ENCODE peak calls at places on chromosomes 11 and 22, in ten cellular contexts. E, R, Z, J, S, A, V, O, P and W are unnamed samples.

GRCh38 chr11:96272542-96273306 is 70.3 kb downstream of the MAML2 start:
- DNase-seq in E (no peak), R (peak; percentile 50), Z (no peak), O (no peak), J (no peak), S (no peak), A (no peak), V (peak; percentile 42), P (no peak), W (no peak)

GRCh38 chr22:29301716-29302401 is 4.6 kb upstream of the GAS2L1 start:
- DNase-seq in P (no peak), A (no peak), Z (no peak), S (no peak), V (no peak), J (no peak), E (no peak), O (no peak), R (no peak), W (no peak)

GRCh38 chr11:72574534-72575460 is 99.4 kb downstream of the PDE2A start:
- DNase-seq in O (peak; percentile 67), J (no peak), P (no peak), E (no peak), Z (no peak), V (no peak), R (no peak), S (peak; percentile 22), A (no peak), W (no peak)

GRCh38 chr11:65574963-65575567 is 788 bp upstream of the EHBP1L1 start:
- DNase-seq in J (no peak), P (no peak), S (no peak), R (no peak), E (no peak), V (peak; percentile 43), Z (no peak), A (no peak), O (peak; percentile 87), W (no peak)

GRCh38 chr11:66996609-66997273 is 21.6 kb downstream of the C11orf86 start:
- DNase-seq in E (no peak), S (no peak), O (no peak), Z (no peak), R (peak; percentile 85), A (no peak), P (no peak), J (no peak), V (no peak), W (no peak)

GRCh38 chr11:99865951-99866350 is 821.1 kb upstream of the ARHGAP42 start:
- DNase-seq in Z (no peak), S (no peak), A (no peak), O (no peak), R (peak; percentile 1), V (peak; percentile 0), E (no peak), P (no peak), J (no peak), W (no peak)

GRCh38 chr22:44192098-44192810 is 11.5 kb downstream of the PARVG start:
- DNase-seq in Z (no peak), V (peak; percentile 28), A (no peak), J (no peak), P (peak; percentile 75), S (peak; percentile 59), O (peak; percentile 88), E (no peak), R (peak; percentile 13), W (no peak)

GRCh38 chr22:17191163-17191562 is 28.1 kb downstream of the ADA2 start:
- DNase-seq in V (no peak), Z (no peak), S (no peak), E (no peak), O (no peak), P (no peak), A (no peak), J (no peak), R (peak; percentile 36), W (no peak)

GRCh38 chr22:49203863-49204598 is 623.6 kb downstream of the BRD1 start:
- DNase-seq in Z (no peak), E (no peak), P (no peak), R (no peak), A (no peak), J (no peak), O (peak; percentile 64), V (no peak), S (peak; percentile 45), W (no peak)

GRCh38 chr11:33018005-33018404 is 2.3 kb downstream of the DEPDC7 start:
- DNase-seq in Z (no peak), O (no peak), R (no peak), S (no peak), J (no peak), E (no peak), V (no peak), A (no peak), P (no peak), W (no peak)

GRCh38 chr11:70399681-70400112 is 1.4 kb downstream of the CTTN start:
- DNase-seq in P (no peak), S (peak; percentile 86), J (no peak), E (peak; percentile 18), Z (no peak), V (peak; percentile 92), A (no peak), O (no peak), R (peak; percentile 97), W (peak; percentile 40)

GRCh38 chr11:117818036-117818858 is 6.3 kb downstream of the FXYD2 start:
- DNase-seq in Z (peak; percentile 33), O (no peak), J (no peak), V (peak; percentile 77), R (no peak), E (no peak), P (peak; percentile 84), A (no peak), S (no peak), W (no peak)

GRCh38 chr11:13984616-13985474 is 22.3 kb downstream of the SPON1 start:
- DNase-seq in Z (no peak), V (no peak), E (no peak), O (no peak), R (peak; percentile 44), A (no peak), J (no peak), P (no peak), S (no peak), W (no peak)

GRCh38 chr11:74754507-74755255 is 6.0 kb downstream of the RNF169 start:
- DNase-seq in V (peak; percentile 91), Z (no peak), P (peak; percentile 9), R (peak; percentile 80), S (no peak), A (no peak), J (no peak), E (no peak), O (no peak), W (no peak)

GRCh38 chr11:8671651-8672062 is 10.8 kb downstream of the TRIM66 start:
- DNase-seq in S (no peak), E (no peak), V (peak; percentile 76), A (no peak), P (no peak), R (peak; percentile 85), Z (no peak), O (no peak), J (no peak), W (no peak)

GRCh38 chr22:29475550-29475949 is 4.5 kb upstream of the NEFH start:
- DNase-seq in P (no peak), A (no peak), Z (no peak), E (no peak), S (no peak), J (no peak), V (no peak), R (no peak), O (peak; percentile 86), W (no peak)

GRCh38 chr11:124172076-124172475 is 11.1 kb upstream of the OR10D3 start:
- DNase-seq in O (no peak), E (no peak), R (no peak), A (no peak), Z (no peak), V (no peak), S (no peak), J (no peak), P (no peak), W (no peak)

GRCh38 chr11:8652140-8652539 is 30.3 kb downstream of the TRIM66 start:
- DNase-seq in Z (no peak), V (peak; percentile 94), S (no peak), J (no peak), P (no peak), R (peak; percentile 78), A (no peak), O (no peak), E (no peak), W (no peak)

GRCh38 chr11:19934828-19935259 is 222.2 kb downstream of the NAV2 start:
- DNase-seq in E (no peak), S (no peak), J (no peak), V (peak; percentile 46), O (no peak), Z (no peak), P (no peak), R (no peak), A (no peak), W (no peak)

GRCh38 chr22:23305321-23305910 is 125.1 kb downstream of the BCR start:
- DNase-seq in O (peak; percentile 67), R (peak; percentile 62), A (no peak), V (peak; percentile 70), S (peak; percentile 50), P (no peak), J (no peak), Z (no peak), E (no peak), W (no peak)

GRCh38 chr11:119320593-119321524 is 3.9 kb upstream of the MCAM start:
- DNase-seq in O (peak; percentile 90), Z (peak; percentile 48), R (peak; percentile 79), P (peak; percentile 76), V (peak; percentile 47), E (no peak), A (peak; percentile 35), S (peak; percentile 81), J (no peak), W (no peak)

GRCh38 chr11:64788321-64789215 is 10.2 kb upstream of the SF1 start:
- DNase-seq in P (no peak), E (no peak), Z (no peak), O (peak; percentile 69), R (no peak), V (no peak), J (no peak), S (peak; percentile 51), A (no peak), W (no peak)

GRCh38 chr22:39153220-39153860 is 860 bp upstream of the CBX7 start:
- DNase-seq in V (no peak), J (no peak), O (no peak), S (peak; percentile 71), A (no peak), P (no peak), Z (no peak), E (no peak), R (no peak), W (no peak)

GRCh38 chr11:61536676-61537270 is 28.2 kb downstream of the LRRC10B start:
- DNase-seq in J (no peak), V (no peak), S (no peak), E (no peak), Z (no peak), P (no peak), A (no peak), R (no peak), O (no peak), W (no peak)

GRCh38 chr22:45777046-45777851 is 105.6 kb downstream of the ATXN10 start:
- DNase-seq in J (no peak), E (no peak), R (no peak), O (no peak), V (peak; percentile 79), S (no peak), P (no peak), Z (no peak), A (no peak), W (no peak)

GRCh38 chr22:32202539-32203180 is 2.2 kb downstream of the RFPL2 start:
- DNase-seq in V (peak; percentile 57), J (no peak), O (no peak), A (peak; percentile 18), E (no peak), S (no peak), R (peak; percentile 40), P (peak; percentile 39), Z (no peak), W (peak; percentile 26)

GRCh38 chr22:19519041-19519926 is 4.9 kb downstream of the CLDN5 start:
- DNase-seq in S (no peak), O (no peak), A (no peak), R (no peak), P (no peak), Z (no peak), E (no peak), J (no peak), V (no peak), W (no peak)

GRCh38 chr22:50612715-50613221 is 12.2 kb downstream of the MAPK8IP2 start:
- DNase-seq in V (peak; percentile 19), R (no peak), S (no peak), Z (no peak), E (no peak), J (no peak), P (peak; percentile 24), O (peak; percentile 71), A (no peak), W (no peak)